ENCODE peak calls at places on chromosomes 5 and 9, in nine cellular contexts. B is astrocyte of the cerebellum, Q is IMR-90, U is NCI-H2081, K is GM03348, S is T-helper 1 cell, C is non-pigmented ciliary epithelial cell, T is amygdala, Y is heart right ventricle. X is an unnamed sample.

GRCh38 chr9:32783168-32783891 is at the start of gene TMEM215:
- DNase-seq in B (no peak), Q (no peak), U (peak), K (no peak), S (no peak), C (no peak), T (no peak), Y (no peak), X (no peak)

GRCh38 chr5:8906303-8906967 is 639.4 kb downstream of the SEMA5A start:
- DNase-seq in B (peak), Q (peak), U (no peak), K (peak), S (no peak), C (no peak), T (no peak), Y (no peak), X (peak)

GRCh38 chr9:742914-743594 is 98.4 kb upstream of the DMRT1 start:
- DNase-seq in B (peak), Q (no peak), U (no peak), K (no peak), S (no peak), C (no peak), T (no peak), Y (no peak), X (no peak)

GRCh38 chr5:123035950-123036390 is 555 bp downstream of the PPIC start:
- DNase-seq in B (peak), Q (peak), U (peak), K (peak), S (no peak), C (no peak), T (peak), Y (peak), X (peak)

GRCh38 chr5:140996055-140996454 is 29.8 kb downstream of the PCDHAC2 start:
- DNase-seq in B (no peak), Q (no peak), U (no peak), K (no peak), S (no peak), C (no peak), T (no peak), Y (no peak), X (no peak)

GRCh38 chr9:11946521-11946920 is 746.7 kb upstream of the TYRP1 start:
- DNase-seq in B (no peak), Q (no peak), U (no peak), K (peak), S (no peak), C (no peak), T (no peak), Y (no peak), X (no peak)

GRCh38 chr5:135356522-135357318 is 42.3 kb downstream of the MACROH2A1 start:
- DNase-seq in B (no peak), Q (peak), U (no peak), K (peak), S (no peak), C (no peak), T (no peak), Y (peak), X (no peak)

GRCh38 chr9:121753802-121754654 is 102.6 kb downstream of the DAB2IP start:
- DNase-seq in B (no peak), Q (no peak), U (no peak), K (no peak), S (no peak), C (no peak), T (no peak), Y (no peak), X (no peak)

GRCh38 chr9:135463140-135463539 is 16.4 kb upstream of the PPP1R26 start:
- DNase-seq in B (no peak), Q (peak), U (no peak), K (peak), S (no peak), C (no peak), T (no peak), Y (no peak), X (no peak)

GRCh38 chr9:136016221-136016881 is 55.2 kb upstream of the UBAC1 start:
- DNase-seq in B (no peak), Q (no peak), U (no peak), K (no peak), S (no peak), C (no peak), T (no peak), Y (no peak), X (no peak)

GRCh38 chr9:90607701-90608122 is 34.9 kb downstream of the DIRAS2 start:
- DNase-seq in B (no peak), Q (no peak), U (no peak), K (no peak), S (no peak), C (no peak), T (no peak), Y (no peak), X (no peak)

GRCh38 chr9:111000202-111000601 is 38.1 kb downstream of the LPAR1 start:
- DNase-seq in B (no peak), Q (no peak), U (no peak), K (no peak), S (no peak), C (no peak), T (peak), Y (no peak), X (no peak)

GRCh38 chr5:96476654-96477053 is 43.6 kb upstream of the PCSK1 start:
- DNase-seq in B (no peak), Q (peak), U (no peak), K (peak), S (no peak), C (peak), T (no peak), Y (no peak), X (no peak)

GRCh38 chr5:157143127-157143959 is 678 bp upstream of the MED7 start:
- DNase-seq in B (peak), Q (peak), U (peak), K (peak), S (peak), C (no peak), T (peak), Y (peak), X (no peak)

X was measured in HS-27A.